ENCODE peak calls at places on chromosomes 13 and 19, in nine cellular contexts. B, G, Y, L, P, F, O, W and D are unnamed samples.

GRCh38 chr19:16326401-16327130 is 1.9 kb downstream of the KLF2 start:
- DNase-seq in B (peak), G (no peak), Y (no peak), L (peak), P (no peak), F (no peak), O (peak), W (peak), D (peak)

GRCh38 chr19:8935460-8935859 is 74.7 kb downstream of the MUC16 start:
- DNase-seq in B (no peak), G (no peak), Y (no peak), L (no peak), P (no peak), F (no peak), O (no peak), W (no peak), D (no peak)

GRCh38 chr13:44317752-44318550 is 55.7 kb upstream of the SERP2 start:
- DNase-seq in B (no peak), G (no peak), Y (no peak), L (peak), P (no peak), F (no peak), O (no peak), W (no peak), D (no peak)

GRCh38 chr19:38528213-38528755 is 89.5 kb downstream of the MAP4K1 start:
- DNase-seq in B (no peak), G (no peak), Y (no peak), L (no peak), P (no peak), F (no peak), O (no peak), W (no peak), D (no peak)

GRCh38 chr13:50365300-50365682 is 350.0 kb downstream of the KCNRG start:
- DNase-seq in B (no peak), G (no peak), Y (no peak), L (no peak), P (no peak), F (no peak), O (no peak), W (no peak), D (peak)

GRCh38 chr13:46210362-46211083 is 1.2 kb upstream of the LRRC63 start:
- DNase-seq in B (no peak), G (no peak), Y (no peak), L (no peak), P (no peak), F (no peak), O (no peak), W (no peak), D (no peak)

GRCh38 chr19:44752123-44752815 is 3.8 kb downstream of the BCL3 start:
- DNase-seq in B (no peak), G (no peak), Y (no peak), L (no peak), P (no peak), F (no peak), O (no peak), W (no peak), D (no peak)

GRCh38 chr13:57557979-57558529 is 73.5 kb upstream of the PCDH17 start:
- DNase-seq in B (no peak), G (no peak), Y (no peak), L (no peak), P (no peak), F (no peak), O (no peak), W (no peak), D (no peak)

GRCh38 chr13:101846701-101847100 is 394.2 kb downstream of the ITGBL1 start:
- DNase-seq in B (no peak), G (no peak), Y (no peak), L (no peak), P (no peak), F (no peak), O (no peak), W (no peak), D (no peak)

GRCh38 chr13:97425570-97425969 is 8.4 kb upstream of the RAP2A start:
- DNase-seq in B (no peak), G (no peak), Y (no peak), L (no peak), P (no peak), F (no peak), O (no peak), W (no peak), D (no peak)

GRCh38 chr19:55393362-55393761 is 7.6 kb downstream of the RPL28 start:
- DNase-seq in B (no peak), G (no peak), Y (no peak), L (no peak), P (no peak), F (no peak), O (no peak), W (no peak), D (no peak)

GRCh38 chr13:28000567-28000966 is 12.1 kb upstream of the URAD start:
- DNase-seq in B (no peak), G (no peak), Y (no peak), L (no peak), P (no peak), F (no peak), O (no peak), W (no peak), D (no peak)

GRCh38 chr19:29758863-29759262 is 43.8 kb upstream of the C19orf12 start:
- DNase-seq in B (no peak), G (no peak), Y (no peak), L (no peak), P (no peak), F (no peak), O (no peak), W (no peak), D (no peak)

GRCh38 chr19:30061557-30062330 is 119.7 kb downstream of the URI1 start:
- DNase-seq in B (no peak), G (no peak), Y (no peak), L (no peak), P (no peak), F (no peak), O (no peak), W (no peak), D (no peak)